ENCODE peak calls at places on chromosomes 2 and 18, in seven cellular contexts. K is small intestine, X is coronary artery, E is lower lobe of right lung, D is adrenal gland, B is SK-N-SH, T is IMR-90. A is an unnamed sample.

GRCh38 chr2:145026456-145027072 is 506.6 kb upstream of the ZEB2 start:
- DNase-seq in K (no peak), X (no peak), E (no peak), D (no peak), B (no peak), T (no peak), A (no peak)

GRCh38 chr2:119525574-119525973 is 1.3 kb upstream of the SCTR start:
- DNase-seq in K (no peak), X (no peak), E (no peak), D (no peak), B (no peak), T (no peak), A (peak)

GRCh38 chr18:8212893-8213805 is 396.1 kb upstream of the RAB12 start:
- DNase-seq in K (no peak), X (no peak), E (no peak), D (no peak), B (no peak), T (peak), A (no peak)

GRCh38 chr2:7288484-7288883 is 371.3 kb downstream of the RNF144A start:
- DNase-seq in K (no peak), X (no peak), E (no peak), D (no peak), B (no peak), T (no peak), A (no peak)

GRCh38 chr2:30283931-30284565 is 52.7 kb downstream of the LBH start:
- DNase-seq in K (no peak), X (peak), E (no peak), D (no peak), B (no peak), T (no peak), A (no peak)

GRCh38 chr2:173773076-173773475 is 192.1 kb downstream of the SP3 start:
- DNase-seq in K (no peak), X (no peak), E (no peak), D (no peak), B (no peak), T (no peak), A (no peak)

GRCh38 chr18:75248426-75249191 is 38.0 kb downstream of the TSHZ1 start:
- DNase-seq in K (no peak), X (no peak), E (no peak), D (no peak), B (no peak), T (no peak), A (no peak)

GRCh38 chr2:96159084-96159830 is 14.0 kb upstream of the DUSP2 start:
- DNase-seq in K (no peak), X (no peak), E (no peak), D (no peak), B (no peak), T (no peak), A (no peak)

GRCh38 chr2:238257786-238258700 is 18.2 kb upstream of the HES6 start:
- DNase-seq in K (no peak), X (no peak), E (peak), D (no peak), B (no peak), T (no peak), A (no peak)

GRCh38 chr2:235695602-235695895 is 201.7 kb downstream of the AGAP1 start:
- DNase-seq in K (no peak), X (no peak), E (no peak), D (no peak), B (no peak), T (no peak), A (no peak)

GRCh38 chr2:37671816-37672103 is 318 bp upstream of the CDC42EP3 start:
- DNase-seq in K (no peak), X (no peak), E (no peak), D (peak), B (no peak), T (no peak), A (no peak)
- H3K4me3 ChIP-seq in K (peak), X (peak), E (peak), D (peak), B (peak), T (peak), A (peak)

GRCh38 chr2:181679544-181679979 is 755 bp downstream of the NEUROD1 start:
- DNase-seq in K (no peak), X (no peak), E (no peak), D (no peak), B (no peak), T (no peak), A (no peak)

GRCh38 chr2:181680055-181680936 is at the start of gene NEUROD1:
- DNase-seq in K (no peak), X (no peak), E (no peak), D (no peak), B (peak), T (no peak), A (no peak)

GRCh38 chr2:181675241-181675640 is 5.1 kb downstream of the NEUROD1 start:
- DNase-seq in K (no peak), X (no peak), E (no peak), D (no peak), B (no peak), T (no peak), A (no peak)

GRCh38 chr2:181678744-181679543 is 1.4 kb downstream of the NEUROD1 start:
- DNase-seq in K (no peak), X (no peak), E (no peak), D (no peak), B (no peak), T (no peak), A (no peak)

GRCh38 chr2:181678033-181678586 is 2.2 kb downstream of the NEUROD1 start:
- DNase-seq in K (peak), X (no peak), E (peak), D (peak), B (no peak), T (peak), A (peak)
- H3K4me3 ChIP-seq in K (no peak), X (no peak), E (no peak), D (no peak), B (no peak), T (no peak), A (no peak)

DNA sequence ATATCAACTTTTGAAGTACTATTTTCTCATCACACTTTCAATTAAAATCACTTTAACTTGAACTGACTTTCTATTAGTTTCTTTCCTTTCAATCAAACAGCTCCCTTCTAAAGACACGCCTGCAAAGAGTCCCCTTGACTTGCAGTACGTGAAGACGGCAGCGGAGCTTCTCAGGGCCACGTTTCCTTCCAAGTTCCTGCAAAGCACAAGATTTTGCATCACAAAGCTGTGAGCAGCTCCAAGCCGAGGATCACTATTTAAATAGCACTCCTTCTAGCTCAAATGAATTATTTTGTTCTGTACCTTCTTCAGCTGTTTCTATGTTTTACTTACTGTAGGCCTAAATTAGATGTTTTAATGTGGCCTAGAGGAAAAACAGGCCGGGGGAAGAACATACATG is 30.8 kb downstream of the SH3YL1 start:
- DNase-seq in K (no peak), X (no peak), E (no peak), D (no peak), B (no peak), T (no peak), A (no peak)
- H3K4me3 ChIP-seq in K (no peak), X (no peak), E (no peak), D (no peak), B (no peak), T (no peak), A (no peak)

GRCh38 chr18:23986610-23987359 is 27.8 kb upstream of the TTC39C start:
- DNase-seq in K (peak), X (no peak), E (no peak), D (no peak), B (no peak), T (no peak), A (no peak)

GRCh38 chr18:23982154-23983071 is 32.1 kb upstream of the TTC39C start:
- DNase-seq in K (peak), X (peak), E (no peak), D (peak), B (peak), T (peak), A (no peak)

GRCh38 chr18:23977709-23978483 is 36.7 kb upstream of the TTC39C start:
- DNase-seq in K (no peak), X (no peak), E (no peak), D (no peak), B (no peak), T (peak), A (no peak)

GRCh38 chr18:23977103-23977502 is 37.5 kb upstream of the TTC39C start:
- DNase-seq in K (no peak), X (no peak), E (no peak), D (no peak), B (no peak), T (no peak), A (no peak)

GRCh38 chr18:23981369-23981768 is 33.2 kb upstream of the TTC39C start:
- DNase-seq in K (no peak), X (no peak), E (no peak), D (no peak), B (no peak), T (no peak), A (no peak)
- H3K4me3 ChIP-seq in K (no peak), X (no peak), E (no peak), D (no peak), B (no peak), T (no peak), A (no peak)

DNA sequence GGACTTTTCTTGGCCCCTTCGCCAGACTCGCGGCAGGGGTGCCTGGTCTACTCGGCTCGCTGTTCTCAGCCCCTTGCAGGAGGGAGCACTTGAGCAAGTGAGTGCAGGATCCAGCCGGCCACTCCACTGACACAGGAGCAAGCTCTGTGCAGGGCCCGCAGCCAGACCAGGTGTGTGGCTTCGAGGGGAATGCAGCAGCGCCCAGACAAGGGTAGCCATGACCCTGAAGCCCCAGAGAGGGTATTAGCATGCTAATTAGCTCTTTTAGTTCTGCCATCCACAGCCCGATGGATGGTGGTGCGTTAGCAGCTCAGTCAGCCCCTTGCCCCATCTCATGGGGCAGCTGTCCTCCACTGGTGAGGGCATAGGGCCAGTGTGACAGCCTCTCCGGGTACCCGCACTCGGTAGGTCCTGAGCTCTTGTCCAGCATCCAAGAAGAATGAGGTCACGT is 103.2 kb upstream of the HS6ST1 start:
- DNase-seq in K (no peak), X (peak), E (no peak), D (peak), B (no peak), T (no peak), A (no peak)
- H3K4me3 ChIP-seq in K (no peak), X (peak), E (no peak), D (no peak), B (no peak), T (no peak), A (no peak)

GRCh38 chr2:64721326-64721633 is 67.6 kb upstream of the SERTAD2 start:
- DNase-seq in K (no peak), X (no peak), E (no peak), D (no peak), B (no peak), T (no peak), A (no peak)
- H3K4me3 ChIP-seq in K (no peak), X (no peak), E (no peak), D (no peak), B (no peak), T (no peak), A (no peak)

GRCh38 chr18:48901145-48902022 is 49.4 kb downstream of the SMAD7 start:
- DNase-seq in K (no peak), X (no peak), E (no peak), D (no peak), B (no peak), T (no peak), A (no peak)

GRCh38 chr18:48904086-48904485 is 46.7 kb downstream of the SMAD7 start:
- DNase-seq in K (no peak), X (peak), E (no peak), D (no peak), B (no peak), T (peak), A (no peak)

GRCh38 chr18:48904847-48905394 is 45.8 kb downstream of the SMAD7 start:
- DNase-seq in K (no peak), X (no peak), E (no peak), D (no peak), B (no peak), T (no peak), A (no peak)

GRCh38 chr18:48902023-48902855 is 48.5 kb downstream of the SMAD7 start:
- DNase-seq in K (peak), X (peak), E (peak), D (peak), B (peak), T (peak), A (no peak)

DNA sequence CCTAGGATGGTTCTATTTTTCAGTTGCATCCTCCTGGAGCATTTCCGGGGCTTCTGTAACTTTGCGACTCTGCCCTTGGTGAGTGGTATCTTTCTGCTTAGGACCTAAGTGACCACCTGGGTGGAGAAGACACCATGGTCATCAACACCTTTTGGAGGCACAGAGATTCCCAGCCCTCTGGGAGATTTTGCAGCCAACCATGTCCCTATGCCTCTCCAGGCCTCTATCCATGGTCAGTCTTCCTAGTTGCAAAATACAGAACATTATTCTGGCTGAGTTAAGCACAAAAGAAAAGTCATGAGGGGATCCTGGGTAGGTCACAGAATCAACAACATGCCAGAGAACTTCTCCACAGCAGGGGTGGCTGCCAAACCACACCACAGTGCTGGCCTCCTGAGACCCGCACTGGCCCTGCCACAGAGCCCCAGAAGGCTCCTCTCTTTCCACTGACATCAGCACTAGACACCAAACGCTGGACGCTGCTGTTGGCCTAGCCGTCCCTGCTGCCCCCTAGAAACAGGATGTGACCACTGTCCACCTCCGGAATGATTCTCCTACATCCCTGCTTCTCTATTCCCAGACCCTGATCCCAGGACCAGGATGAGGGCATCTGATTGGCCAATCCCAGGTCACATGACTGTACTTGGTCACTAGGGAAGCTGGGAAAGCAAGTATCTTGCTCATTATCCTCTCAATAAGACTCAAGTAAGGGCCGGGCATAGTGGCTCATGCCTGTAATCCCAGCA is 47.7 kb downstream of the SMAD7 start:
- DNase-seq in K (no peak), X (peak), E (no peak), D (peak), B (no peak), T (peak), A (no peak)
- H3K4me3 ChIP-seq in K (no peak), X (no peak), E (no peak), D (no peak), B (no peak), T (no peak), A (no peak)

GRCh38 chr18:62614499-62614898 is 91.7 kb downstream of the ZCCHC2 start:
- DNase-seq in K (no peak), X (no peak), E (no peak), D (no peak), B (no peak), T (no peak), A (no peak)

GRCh38 chr18:62610509-62611394 is 87.9 kb downstream of the ZCCHC2 start:
- DNase-seq in K (no peak), X (no peak), E (no peak), D (no peak), B (peak), T (no peak), A (no peak)

GRCh38 chr18:62612246-62612645 is 89.4 kb downstream of the ZCCHC2 start:
- DNase-seq in K (no peak), X (no peak), E (no peak), D (no peak), B (no peak), T (no peak), A (no peak)

GRCh38 chr18:62612721-62613120 is 89.9 kb downstream of the ZCCHC2 start:
- DNase-seq in K (no peak), X (no peak), E (no peak), D (no peak), B (no peak), T (no peak), A (no peak)

GRCh38 chr18:62611395-62612241 is 88.8 kb downstream of the ZCCHC2 start:
- DNase-seq in K (no peak), X (no peak), E (no peak), D (no peak), B (no peak), T (no peak), A (no peak)
- H3K4me3 ChIP-seq in K (no peak), X (peak), E (peak), D (no peak), B (no peak), T (no peak), A (no peak)

DNA sequence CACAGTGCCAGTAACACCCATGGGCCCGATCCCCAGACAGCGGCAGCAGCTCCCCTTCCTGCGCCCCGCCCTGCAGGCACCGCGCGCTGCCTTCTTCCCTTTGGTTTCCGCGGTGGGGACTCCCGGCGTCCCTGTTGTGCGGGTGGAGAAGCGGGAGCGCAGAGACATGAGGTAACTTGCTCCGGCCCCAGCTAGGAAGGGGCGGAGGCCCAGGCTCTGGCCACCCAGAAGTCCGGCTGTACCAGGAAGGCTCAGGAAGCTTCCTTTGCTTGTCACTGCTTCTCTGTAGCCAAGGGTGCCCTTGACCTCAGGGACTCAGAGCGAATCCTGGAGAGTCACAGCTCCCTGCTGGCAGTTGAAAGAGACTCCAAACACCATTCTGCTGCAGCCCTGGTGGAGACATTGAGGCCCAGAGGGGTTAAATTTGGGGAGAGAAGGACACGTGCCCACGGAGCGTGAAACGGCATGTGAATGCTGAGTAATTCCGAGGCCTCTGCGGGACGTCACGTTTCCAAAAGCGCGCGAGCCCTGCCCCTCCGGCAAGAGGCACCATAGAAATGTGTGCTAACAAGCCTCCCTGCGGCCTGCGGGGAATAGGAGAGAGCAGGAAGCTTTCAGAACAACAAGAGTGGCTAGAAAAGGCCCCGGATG is 6.7 kb upstream of the ADCY3 start:
- DNase-seq in K (peak), X (peak), E (peak), D (peak), B (no peak), T (no peak), A (no peak)
- H3K4me3 ChIP-seq in K (no peak), X (peak), E (peak), D (no peak), B (no peak), T (no peak), A (no peak)

GRCh38 chr2:98869868-98870267 is 66.2 kb downstream of the CRACDL start:
- DNase-seq in K (peak), X (no peak), E (peak), D (no peak), B (no peak), T (no peak), A (no peak)
- H3K4me3 ChIP-seq in K (no peak), X (no peak), E (peak), D (no peak), B (no peak), T (no peak), A (no peak)